ENCODE peak calls at places on chromosomes 6 and 20, in nine cellular contexts. C is Right ventricle myocardium superior; G is Calu3; I is heart right ventricle; H is amygdala; J is stimulated activated CD4-positive, alpha-beta T cell treated with anti-CD3 and anti-CD28 coated beads, Interleukin-1b, Interleukin-23, amount 100 ng/mL, for 24 hours; P is NCI-H446 treated with DMSO at 0.1 percent for 48 hours; A is fibroblast of villous mesenchyme; F is iPS DF 19.7. V is an unnamed sample.

GRCh38 chr20:61256365-61256764 is 4.3 kb downstream of the CDH4 start:
- DNase-seq in C (no peak), G (no peak), I (no peak), H (no peak), J (no peak), P (no peak), A (no peak), F (no peak), V (no peak)

GRCh38 chr6:18632670-18633410 is 245.7 kb downstream of the RNF144B start:
- DNase-seq in C (no peak), G (no peak), I (no peak), H (no peak), J (no peak), P (no peak), A (peak; percentile 60), F (no peak), V (peak; percentile 32)

GRCh38 chr6:89411269-89412070 is 603 bp downstream of the RRAGD start:
- DNase-seq in C (peak; percentile 61), G (peak; percentile 16), I (peak; percentile 19), H (peak; percentile 62), J (no peak), P (no peak), A (no peak), F (no peak), V (no peak)

GRCh38 chr6:6629416-6629815 is 40.9 kb downstream of the LY86 start:
- DNase-seq in C (no peak), G (no peak), I (no peak), H (no peak), J (no peak), P (peak; percentile 13), A (no peak), F (no peak), V (no peak)

GRCh38 chr20:9600562-9600961 is 86.2 kb downstream of the LAMP5 start:
- DNase-seq in C (no peak), G (no peak), I (no peak), H (no peak), J (no peak), P (no peak), A (no peak), F (no peak), V (no peak)

GRCh38 chr6:52538921-52539354 is 37.9 kb downstream of the TRAM2 start:
- DNase-seq in C (no peak), G (no peak), I (no peak), H (no peak), J (no peak), P (no peak), A (peak; percentile 66), F (no peak), V (no peak)

GRCh38 chr6:34145161-34146020 is 496 bp downstream of the GRM4 start:
- DNase-seq in C (peak; percentile 22), G (peak; percentile 63), I (no peak), H (peak; percentile 34), J (peak; percentile 21), P (no peak), A (peak; percentile 37), F (no peak), V (no peak)

GRCh38 chr6:32166411-32167061 is 2.1 kb downstream of the EGFL8 start:
- DNase-seq in C (no peak), G (no peak), I (no peak), H (no peak), J (no peak), P (no peak), A (no peak), F (no peak), V (no peak)

GRCh38 chr6:132199343-132199742 is 201.9 kb downstream of the MOXD1 start:
- DNase-seq in C (no peak), G (no peak), I (no peak), H (no peak), J (no peak), P (no peak), A (peak; percentile 59), F (no peak), V (no peak)

GRCh38 chr20:56437196-56437960 is 25.3 kb downstream of the CASS4 start:
- DNase-seq in C (no peak), G (no peak), I (no peak), H (no peak), J (no peak), P (no peak), A (no peak), F (no peak), V (no peak)

GRCh38 chr6:90483116-90483839 is 103.6 kb downstream of the MAP3K7 start:
- DNase-seq in C (no peak), G (no peak), I (no peak), H (no peak), J (no peak), P (no peak), A (no peak), F (no peak), V (no peak)

GRCh38 chr20:63083831-63084562 is 77.2 kb upstream of the BHLHE23 start:
- DNase-seq in C (peak; percentile 27), G (peak; percentile 72), I (no peak), H (no peak), J (no peak), P (no peak), A (no peak), F (no peak), V (peak; percentile 54)

GRCh38 chr20:23574977-23575376 is 6.7 kb upstream of the CST9L start:
- DNase-seq in C (no peak), G (no peak), I (no peak), H (no peak), J (no peak), P (no peak), A (no peak), F (no peak), V (no peak)

GRCh38 chr6:47235964-47236760 is 73.5 kb downstream of the TNFRSF21 start:
- DNase-seq in C (peak; percentile 51), G (no peak), I (peak; percentile 25), H (no peak), J (no peak), P (no peak), A (peak; percentile 66), F (no peak), V (no peak)

GRCh38 chr20:44431118-44431501 is 44.6 kb upstream of the TTPAL start:
- DNase-seq in C (no peak), G (no peak), I (no peak), H (no peak), J (no peak), P (no peak), A (no peak), F (no peak), V (no peak)

GRCh38 chr20:51354191-51354768 is 188.2 kb downstream of the NFATC2 start:
- DNase-seq in C (no peak), G (no peak), I (no peak), H (no peak), J (no peak), P (no peak), A (peak; percentile 44), F (no peak), V (no peak)

GRCh38 chr20:3971145-3971544 is 44.2 kb downstream of the RNF24 start:
- DNase-seq in C (no peak), G (no peak), I (no peak), H (no peak), J (no peak), P (no peak), A (no peak), F (no peak), V (no peak)

GRCh38 chr20:1807394-1807793 is 87.8 kb upstream of the SIRPA start:
- DNase-seq in C (no peak), G (no peak), I (no peak), H (no peak), J (no peak), P (no peak), A (no peak), F (no peak), V (no peak)

GRCh38 chr20:48364055-48364454 is 463.7 kb downstream of the PREX1 start:
- DNase-seq in C (no peak), G (no peak), I (no peak), H (no peak), J (no peak), P (no peak), A (no peak), F (no peak), V (no peak)

GRCh38 chr6:165676435-165677068 is 13.5 kb upstream of the PDE10A start:
- DNase-seq in C (no peak), G (no peak), I (peak; percentile 48), H (no peak), J (no peak), P (no peak), A (peak; percentile 82), F (no peak), V (no peak)

GRCh38 chr6:109236140-109237081 is 141.1 kb downstream of the CEP57L1 start:
- DNase-seq in C (no peak), G (no peak), I (peak; percentile 7), H (peak; percentile 56), J (no peak), P (no peak), A (no peak), F (peak; percentile 65), V (peak; percentile 46)

V was measured in HepG2.